ENCODE peak calls at places on chromosomes 1 and 21, in eight cellular contexts. N, V, J, T, X, P, G and D are unnamed samples.

GRCh38 chr1:97186381-97186780 is 464.8 kb downstream of the PTBP2 start:
- DNase-seq in N (no peak), V (no peak), J (no peak), T (no peak), X (no peak), P (peak; percentile 13), G (no peak), D (peak; percentile 40)

GRCh38 chr1:24381256-24381655 is 32.3 kb downstream of the STPG1 start:
- DNase-seq in N (no peak), V (no peak), J (no peak), T (peak; percentile 14), X (no peak), P (no peak), G (no peak), D (no peak)

GRCh38 chr1:24207709-24208108 is 20.6 kb upstream of the IFNLR1 start:
- DNase-seq in N (no peak), V (no peak), J (no peak), T (no peak), X (no peak), P (no peak), G (no peak), D (no peak)

GRCh38 chr1:65541161-65541560 is 120.7 kb downstream of the LEPR start:
- DNase-seq in N (no peak), V (no peak), J (no peak), T (no peak), X (no peak), P (peak; percentile 36), G (no peak), D (no peak)

GRCh38 chr1:196160066-196160795 is 448.0 kb downstream of the KCNT2 start:
- DNase-seq in N (peak; percentile 21), V (no peak), J (no peak), T (no peak), X (no peak), P (peak; percentile 79), G (peak; percentile 82), D (peak; percentile 62)

GRCh38 chr21:42010507-42011493 is 640 bp upstream of the ZBTB21 start:
- DNase-seq in N (no peak), V (no peak), J (peak; percentile 35), T (no peak), X (no peak), P (no peak), G (no peak), D (peak; percentile 20)

GRCh38 chr21:25568230-25568629 is 39.1 kb downstream of the MRPL39 start:
- DNase-seq in N (peak; percentile 21), V (no peak), J (no peak), T (no peak), X (no peak), P (no peak), G (peak; percentile 78), D (peak; percentile 12)

GRCh38 chr1:170765712-170766330 is 101.9 kb downstream of the PRRX1 start:
- DNase-seq in N (peak; percentile 43), V (no peak), J (no peak), T (no peak), X (no peak), P (peak; percentile 37), G (peak; percentile 64), D (peak; percentile 49)

GRCh38 chr1:173360478-173361063 is 116.6 kb upstream of the PRDX6 start:
- DNase-seq in N (no peak), V (no peak), J (no peak), T (no peak), X (no peak), P (no peak), G (no peak), D (no peak)

GRCh38 chr1:198326915-198327314 is 170.1 kb downstream of the NEK7 start:
- DNase-seq in N (no peak), V (no peak), J (no peak), T (no peak), X (no peak), P (no peak), G (no peak), D (no peak)

GRCh38 chr21:20459838-20460237 is 538.4 kb upstream of the NCAM2 start:
- DNase-seq in N (no peak), V (no peak), J (no peak), T (no peak), X (no peak), P (no peak), G (no peak), D (peak; percentile 10)

GRCh38 chr1:105072446-105072845 is 1322.7 kb downstream of the AMY1C start:
- DNase-seq in N (no peak), V (no peak), J (no peak), T (no peak), X (no peak), P (no peak), G (no peak), D (no peak)

GRCh38 chr21:37435120-37435519 is 68.5 kb downstream of the DYRK1A start:
- DNase-seq in N (peak; percentile 90), V (no peak), J (peak; percentile 53), T (peak; percentile 55), X (no peak), P (peak; percentile 45), G (peak; percentile 80), D (peak; percentile 88)

GRCh38 chr1:203038217-203038741 is 12.0 kb downstream of the PPFIA4 start:
- DNase-seq in N (no peak), V (no peak), J (no peak), T (no peak), X (no peak), P (peak; percentile 91), G (peak; percentile 78), D (peak; percentile 90)

GRCh38 chr1:184300446-184300845 is 86.4 kb upstream of the C1orf21 start:
- DNase-seq in N (no peak), V (no peak), J (no peak), T (no peak), X (no peak), P (peak; percentile 51), G (peak; percentile 76), D (no peak)

GRCh38 chr1:29752141-29752540 is 515.8 kb downstream of the PTPRU start:
- DNase-seq in N (no peak), V (no peak), J (no peak), T (no peak), X (no peak), P (no peak), G (no peak), D (peak; percentile 23)

GRCh38 chr1:43255438-43256210 is 14.2 kb upstream of the TMEM125 start:
- DNase-seq in N (no peak), V (peak; percentile 66), J (no peak), T (no peak), X (no peak), P (no peak), G (no peak), D (no peak)

GRCh38 chr1:111598534-111598933 is 21.1 kb upstream of the RAP1A start:
- DNase-seq in N (no peak), V (no peak), J (peak; percentile 52), T (no peak), X (no peak), P (no peak), G (no peak), D (no peak)

GRCh38 chr1:228455715-228456114 is 31.5 kb upstream of the RNF187 start:
- DNase-seq in N (no peak), V (no peak), J (no peak), T (no peak), X (no peak), P (no peak), G (peak; percentile 31), D (peak; percentile 7)

GRCh38 chr1:16139473-16139962 is 16.4 kb downstream of the EPHA2 start:
- DNase-seq in N (no peak), V (no peak), J (no peak), T (no peak), X (no peak), P (peak; percentile 96), G (peak; percentile 85), D (peak; percentile 99)

GRCh38 chr1:178172939-178173338 is 79.0 kb downstream of the RASAL2 start:
- DNase-seq in N (no peak), V (no peak), J (no peak), T (no peak), X (no peak), P (peak; percentile 37), G (peak; percentile 62), D (peak; percentile 91)

GRCh38 chr1:93958351-93959101 is 49.3 kb upstream of the GCLM start:
- DNase-seq in N (no peak), V (no peak), J (no peak), T (no peak), X (no peak), P (no peak), G (no peak), D (no peak)

GRCh38 chr1:91557039-91557690 is 56.5 kb downstream of the CDC7 start:
- DNase-seq in N (no peak), V (no peak), J (no peak), T (no peak), X (no peak), P (no peak), G (peak; percentile 30), D (no peak)

GRCh38 chr1:182143825-182144661 is 82.5 kb upstream of the ZNF648 start:
- DNase-seq in N (peak; percentile 91), V (no peak), J (no peak), T (peak; percentile 95), X (no peak), P (peak; percentile 4), G (peak; percentile 45), D (peak; percentile 79)

GRCh38 chr21:39489380-39489924 is 37.7 kb downstream of the SH3BGR start:
- DNase-seq in N (no peak), V (no peak), J (no peak), T (no peak), X (no peak), P (no peak), G (no peak), D (no peak)

GRCh38 chr1:154861607-154862094 is 8.4 kb downstream of the KCNN3 start:
- DNase-seq in N (no peak), V (no peak), J (no peak), T (no peak), X (no peak), P (peak; percentile 62), G (peak; percentile 71), D (peak; percentile 80)

GRCh38 chr1:219759095-219759494 is 146.2 kb upstream of the ZC3H11B start:
- DNase-seq in N (no peak), V (no peak), J (no peak), T (no peak), X (no peak), P (no peak), G (no peak), D (no peak)

GRCh38 chr1:58812926-58813325 is 29.1 kb upstream of the JUN start:
- DNase-seq in N (no peak), V (no peak), J (no peak), T (no peak), X (no peak), P (no peak), G (no peak), D (no peak)

GRCh38 chr1:30085814-30086770 is 637.3 kb downstream of the MATN1 start:
- DNase-seq in N (peak; percentile 41), V (no peak), J (peak; percentile 9), T (no peak), X (no peak), P (peak; percentile 30), G (peak; percentile 31), D (peak; percentile 52)

GRCh38 chr1:58755468-58755872 is 28.4 kb downstream of the JUN start:
- DNase-seq in N (peak; percentile 95), V (no peak), J (peak; percentile 65), T (peak; percentile 70), X (no peak), P (peak; percentile 100), G (peak; percentile 100), D (peak; percentile 100)

GRCh38 chr1:233614743-233615521 is 1.0 kb downstream of the KCNK1 start:
- DNase-seq in N (no peak), V (no peak), J (no peak), T (no peak), X (no peak), P (no peak), G (no peak), D (no peak)

GRCh38 chr1:169466259-169467230 is 19.2 kb downstream of the SLC19A2 start:
- DNase-seq in N (peak; percentile 27), V (no peak), J (no peak), T (no peak), X (no peak), P (peak; percentile 36), G (peak; percentile 52), D (peak; percentile 41)

GRCh38 chr1:1554550-1554925 is 14.1 kb upstream of the TMEM240 start:
- DNase-seq in N (no peak), V (no peak), J (no peak), T (no peak), X (no peak), P (no peak), G (no peak), D (peak; percentile 56)